ENCODE peak calls at places on chromosomes 4 and X, in four cellular contexts. One of them, this sample, is unnamed.

GRCh38 chr4:176906693-176907092 is 114.0 kb upstream of the VEGFC start:
- DNase-seq in sigmoid colon: no peak
- DNase-seq in mammary epithelial cell: peak; percentile 9
- DNase-seq in fibroblast of the aortic adventitia: no peak
- DNase-seq in this sample: no peak

GRCh38 chrX:53249387-53250042 is 24.5 kb upstream of the KDM5C start:
- DNase-seq in fibroblast of the aortic adventitia: no peak
- DNase-seq in sigmoid colon: no peak
- DNase-seq in mammary epithelial cell: no peak
- DNase-seq in this sample: no peak

GRCh38 chrX:72029473-72030411 is 102.0 kb downstream of the RTL5 start:
- DNase-seq in mammary epithelial cell: peak; percentile 77
- DNase-seq in fibroblast of the aortic adventitia: peak; percentile 85
- DNase-seq in sigmoid colon: peak; percentile 67
- DNase-seq in this sample: peak; percentile 68

GRCh38 chrX:149495573-149496071 is 9.5 kb downstream of the IDS start:
- DNase-seq in mammary epithelial cell: peak; percentile 86
- DNase-seq in sigmoid colon: no peak
- DNase-seq in fibroblast of the aortic adventitia: peak; percentile 58
- DNase-seq in this sample: peak; percentile 51

GRCh38 chrX:10083809-10084208 is 73.0 kb upstream of the CLCN4 start:
- DNase-seq in sigmoid colon: no peak
- DNase-seq in fibroblast of the aortic adventitia: peak; percentile 53
- DNase-seq in mammary epithelial cell: no peak
- DNase-seq in this sample: no peak

GRCh38 chr4:76341063-76341462 is 34.5 kb downstream of the STBD1 start:
- DNase-seq in mammary epithelial cell: peak; percentile 37
- DNase-seq in fibroblast of the aortic adventitia: peak; percentile 82
- DNase-seq in sigmoid colon: no peak
- DNase-seq in this sample: peak; percentile 81

GRCh38 chrX:154751669-154752271 is 893 bp upstream of the GAB3 start:
- DNase-seq in fibroblast of the aortic adventitia: no peak
- DNase-seq in mammary epithelial cell: no peak
- DNase-seq in sigmoid colon: no peak
- DNase-seq in this sample: no peak

GRCh38 chr4:123986268-123986798 is 589.7 kb downstream of the SPRY1 start:
- DNase-seq in sigmoid colon: peak; percentile 88
- DNase-seq in fibroblast of the aortic adventitia: peak; percentile 91
- DNase-seq in mammary epithelial cell: peak; percentile 76
- DNase-seq in this sample: peak; percentile 98

GRCh38 chr4:1718095-1718850 is 2.9 kb downstream of the TMEM129 start:
- DNase-seq in fibroblast of the aortic adventitia: no peak
- DNase-seq in mammary epithelial cell: no peak
- DNase-seq in sigmoid colon: no peak
- DNase-seq in this sample: no peak

GRCh38 chrX:138847930-138848329 is 136.4 kb upstream of the FGF13 start:
- DNase-seq in mammary epithelial cell: peak; percentile 9
- DNase-seq in fibroblast of the aortic adventitia: peak; percentile 66
- DNase-seq in sigmoid colon: no peak
- DNase-seq in this sample: peak; percentile 1

GRCh38 chr4:1091561-1091995 is 21.8 kb downstream of the RNF212 start:
- DNase-seq in mammary epithelial cell: no peak
- DNase-seq in fibroblast of the aortic adventitia: no peak
- DNase-seq in sigmoid colon: no peak
- DNase-seq in this sample: no peak

GRCh38 chrX:45762699-45763647 is 562.3 kb upstream of the DIPK2B start:
- DNase-seq in fibroblast of the aortic adventitia: no peak
- DNase-seq in sigmoid colon: no peak
- DNase-seq in mammary epithelial cell: peak; percentile 77
- DNase-seq in this sample: no peak

GRCh38 chrX:153595859-153596857 is 2.8 kb downstream of the CCNQ start:
- DNase-seq in mammary epithelial cell: no peak
- DNase-seq in fibroblast of the aortic adventitia: no peak
- DNase-seq in sigmoid colon: peak; percentile 55
- DNase-seq in this sample: no peak

GRCh38 chrX:147735364-147735763 is 176.4 kb upstream of the FMR1 start:
- DNase-seq in mammary epithelial cell: no peak
- DNase-seq in sigmoid colon: no peak
- DNase-seq in fibroblast of the aortic adventitia: no peak
- DNase-seq in this sample: no peak

GRCh38 chr4:180052629-180053028 is 2190.6 kb upstream of the TENM3 start:
- DNase-seq in sigmoid colon: no peak
- DNase-seq in mammary epithelial cell: no peak
- DNase-seq in fibroblast of the aortic adventitia: no peak
- DNase-seq in this sample: no peak

GRCh38 chr4:100593933-100594332 is 76.1 kb upstream of the EMCN start:
- DNase-seq in sigmoid colon: no peak
- DNase-seq in fibroblast of the aortic adventitia: no peak
- DNase-seq in mammary epithelial cell: no peak
- DNase-seq in this sample: no peak

GRCh38 chr4:39900966-39901365 is 76.7 kb downstream of the PDS5A start:
- DNase-seq in sigmoid colon: no peak
- DNase-seq in fibroblast of the aortic adventitia: no peak
- DNase-seq in mammary epithelial cell: no peak
- DNase-seq in this sample: no peak

GRCh38 chrX:42615161-42615563 is 162.8 kb downstream of the PPP1R2C start:
- DNase-seq in sigmoid colon: no peak
- DNase-seq in mammary epithelial cell: peak; percentile 36
- DNase-seq in fibroblast of the aortic adventitia: no peak
- DNase-seq in this sample: peak; percentile 5

GRCh38 chr4:24226018-24226417 is 336.2 kb upstream of the PPARGC1A start:
- DNase-seq in sigmoid colon: no peak
- DNase-seq in fibroblast of the aortic adventitia: no peak
- DNase-seq in mammary epithelial cell: no peak
- DNase-seq in this sample: no peak

GRCh38 chr4:41256131-41256739 is 493 bp upstream of the UCHL1 start:
- DNase-seq in sigmoid colon: no peak
- DNase-seq in mammary epithelial cell: no peak
- DNase-seq in fibroblast of the aortic adventitia: peak; percentile 64
- DNase-seq in this sample: peak; percentile 49

GRCh38 chr4:145248502-145248901 is 68.1 kb upstream of the OTUD4 start:
- DNase-seq in sigmoid colon: no peak
- DNase-seq in fibroblast of the aortic adventitia: no peak
- DNase-seq in mammary epithelial cell: no peak
- DNase-seq in this sample: no peak

GRCh38 chr4:145248971-145249370 is 68.6 kb upstream of the OTUD4 start:
- DNase-seq in fibroblast of the aortic adventitia: no peak
- DNase-seq in sigmoid colon: no peak
- DNase-seq in mammary epithelial cell: no peak
- DNase-seq in this sample: no peak
- H3K4me3 ChIP-seq in fibroblast of the aortic adventitia: no peak overlapping the region
- H3K4me3 ChIP-seq in sigmoid colon: no peak overlapping the region
- H3K4me3 ChIP-seq in mammary epithelial cell: no peak overlapping the region
- H3K4me3 ChIP-seq in this sample: no peak overlapping the region

GRCh38 chrX:115650916-115651315 is 89.9 kb downstream of the PLS3 start:
- DNase-seq in sigmoid colon: no peak
- DNase-seq in mammary epithelial cell: peak; percentile 44
- DNase-seq in fibroblast of the aortic adventitia: peak; percentile 63
- DNase-seq in this sample: peak; percentile 50
- TF ChIP-seq CTCF in sigmoid colon: no peak
- TF ChIP-seq CTCF in mammary epithelial cell: peak; percentile 78
- TF ChIP-seq CTCF in fibroblast of the aortic adventitia: peak; percentile 79
- TF ChIP-seq CTCF in this sample: peak; percentile 58

DNA sequence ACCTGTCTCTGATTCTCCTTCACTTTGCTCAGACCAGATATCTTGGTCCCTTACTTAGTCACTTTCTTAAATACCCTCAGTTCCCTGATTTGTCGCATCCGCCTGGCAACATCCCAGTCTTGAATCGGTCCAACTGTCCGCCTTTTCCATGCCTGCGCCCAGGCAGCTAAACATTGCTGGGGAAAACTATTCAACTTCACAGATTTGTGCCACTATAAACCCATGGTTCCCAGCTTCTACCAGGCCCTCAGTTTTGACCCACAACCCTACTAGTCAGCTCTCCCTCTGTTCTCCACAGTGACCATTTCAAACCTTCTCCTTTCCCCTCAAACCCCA is 451 bp upstream of the FGD1 start:
- DNase-seq in sigmoid colon: no peak
- DNase-seq in mammary epithelial cell: no peak
- DNase-seq in fibroblast of the aortic adventitia: no peak
- DNase-seq in this sample: no peak
- H3K4me3 ChIP-seq in sigmoid colon: peak overlapping the region; percentile 63
- H3K4me3 ChIP-seq in mammary epithelial cell: no peak overlapping the region
- H3K4me3 ChIP-seq in fibroblast of the aortic adventitia: peak overlapping the region; percentile 71
- H3K4me3 ChIP-seq in this sample: peak overlapping the region; percentile 62

GRCh38 chr4:10173039-10173753 is 56.6 kb upstream of the WDR1 start:
- DNase-seq in sigmoid colon: peak; percentile 83
- DNase-seq in fibroblast of the aortic adventitia: peak; percentile 93
- DNase-seq in mammary epithelial cell: peak; percentile 82
- DNase-seq in this sample: peak; percentile 92
- TF ChIP-seq CTCF in sigmoid colon: no peak
- TF ChIP-seq CTCF in fibroblast of the aortic adventitia: peak; percentile 25
- TF ChIP-seq CTCF in mammary epithelial cell: peak; percentile 57
- TF ChIP-seq CTCF in this sample: peak; percentile 45

GRCh38 chr4:45350438-45350837 is 624.1 kb upstream of the GNPDA2 start:
- DNase-seq in sigmoid colon: no peak
- DNase-seq in fibroblast of the aortic adventitia: peak; percentile 2
- DNase-seq in mammary epithelial cell: peak; percentile 30
- DNase-seq in this sample: peak; percentile 43
- H3K4me3 ChIP-seq in sigmoid colon: peak overlapping the region; percentile 24
- H3K4me3 ChIP-seq in fibroblast of the aortic adventitia: no peak overlapping the region
- H3K4me3 ChIP-seq in mammary epithelial cell: peak overlapping the region; percentile 43
- H3K4me3 ChIP-seq in this sample: peak overlapping the region; percentile 38

This sample was measured in fibroblast of pulmonary artery.